ENCODE peak calls at places on chromosome 7, in eight cellular contexts. U, T, S, G, R, J, Q and N are unnamed samples.
A peak's percentile ranks its signal among the peaks of the same experiment; 100 is the strongest.

GRCh38 chr7:110358028-110358427 is 732.9 kb upstream of the LRRN3 start:
- DNase-seq in R (no peak), U (no peak), J (no peak), S (no peak), T (peak; percentile 56), Q (no peak), G (peak; percentile 57), N (peak; percentile 38)

GRCh38 chr7:82339958-82340357 is 103.6 kb downstream of the CACNA2D1 start:
- DNase-seq in T (no peak), Q (no peak), S (no peak), J (no peak), U (no peak), G (no peak), R (no peak), N (no peak)

GRCh38 chr7:9625953-9626352 is 1192.5 kb downstream of the NXPH1 start:
- DNase-seq in G (no peak), T (no peak), R (no peak), Q (no peak), J (no peak), S (no peak), U (no peak), N (no peak)

GRCh38 chr7:130361681-130362080 is 17.1 kb downstream of the CPA5 start:
- DNase-seq in R (no peak), G (no peak), J (no peak), T (no peak), Q (no peak), U (no peak), S (no peak), N (no peak)

GRCh38 chr7:91579837-91580236 is 300.7 kb downstream of the MTERF1 start:
- DNase-seq in Q (no peak), T (no peak), R (no peak), S (no peak), U (no peak), G (no peak), J (no peak), N (no peak)

GRCh38 chr7:20385121-20385520 is 54.4 kb downstream of the ITGB8 start:
- DNase-seq in S (peak; percentile 13), U (no peak), Q (no peak), G (peak; percentile 81), T (peak; percentile 67), R (no peak), J (no peak), N (no peak)

GRCh38 chr7:108308276-108308675 is 148.0 kb downstream of the NRCAM start:
- DNase-seq in G (peak; percentile 48), J (no peak), R (no peak), S (no peak), U (no peak), Q (no peak), T (peak; percentile 83), N (no peak)

GRCh38 chr7:6385110-6385792 is 62.5 kb downstream of the DAGLB start:
- DNase-seq in U (no peak), G (peak; percentile 94), J (no peak), S (peak; percentile 87), T (peak; percentile 98), Q (no peak), R (no peak), N (peak; percentile 95)

GRCh38 chr7:26868841-26869505 is 4.6 kb upstream of the SKAP2 start:
- DNase-seq in G (no peak), R (no peak), U (no peak), S (peak; percentile 26), J (no peak), Q (no peak), T (no peak), N (no peak)